ENCODE peak calls at places on chromosomes 6 and 20, in six cellular contexts. One of them, this sample, is unnamed. For H3K4me1, the result is how much of the 10 kb centered on the place peaks cover.

GRCh38 chr6:143974089-143974488 is 34.0 kb downstream of the PLAGL1 start:
- DNase-seq in H9: no peak
- DNase-seq in hepatocyte: no peak
- DNase-seq in left ventricle myocardium inferior: no peak
- DNase-seq in spleen: no peak
- DNase-seq in A549: no peak
- DNase-seq in this sample: no peak

GRCh38 chr6:139433647-139434419 is 59.4 kb upstream of the CITED2 start:
- DNase-seq in A549: no peak
- DNase-seq in H9: no peak
- DNase-seq in hepatocyte: peak
- DNase-seq in left ventricle myocardium inferior: no peak
- DNase-seq in spleen: no peak
- DNase-seq in this sample: peak

GRCh38 chr20:58716476-58717277 is 24.1 kb downstream of the NPEPL1 start:
- DNase-seq in left ventricle myocardium inferior: peak
- DNase-seq in spleen: peak
- DNase-seq in A549: no peak
- DNase-seq in H9: peak
- DNase-seq in hepatocyte: peak
- DNase-seq in this sample: no peak

GRCh38 chr20:48298851-48299484 is 513.7 kb upstream of the SULF2 start:
- DNase-seq in A549: peak
- DNase-seq in H9: no peak
- DNase-seq in spleen: no peak
- DNase-seq in left ventricle myocardium inferior: no peak
- DNase-seq in hepatocyte: peak
- DNase-seq in this sample: peak

GRCh38 chr6:89828988-89829590 is 591 bp upstream of the CASP8AP2 start:
- DNase-seq in left ventricle myocardium inferior: no peak
- DNase-seq in A549: no peak
- DNase-seq in hepatocyte: no peak
- DNase-seq in spleen: peak
- DNase-seq in H9: no peak
- DNase-seq in this sample: no peak

GRCh38 chr6:123604067-123604466 is 32.7 kb downstream of the TRDN start:
- DNase-seq in hepatocyte: no peak
- DNase-seq in left ventricle myocardium inferior: no peak
- DNase-seq in H9: no peak
- DNase-seq in spleen: no peak
- DNase-seq in A549: no peak
- DNase-seq in this sample: no peak

GRCh38 chr6:100818066-100818465 is 63.1 kb downstream of the ASCC3 start:
- DNase-seq in A549: no peak
- DNase-seq in left ventricle myocardium inferior: no peak
- DNase-seq in spleen: no peak
- DNase-seq in hepatocyte: no peak
- DNase-seq in H9: no peak
- DNase-seq in this sample: no peak

GRCh38 chr6:89375427-89375868 is 22.9 kb upstream of the UBE2J1 start:
- DNase-seq in spleen: peak
- DNase-seq in hepatocyte: peak
- DNase-seq in A549: peak
- DNase-seq in left ventricle myocardium inferior: peak
- DNase-seq in H9: peak
- DNase-seq in this sample: no peak

GRCh38 chr6:149060985-149061760 is 256.3 kb upstream of the TAB2 start:
- DNase-seq in A549: peak
- DNase-seq in H9: no peak
- DNase-seq in spleen: no peak
- DNase-seq in left ventricle myocardium inferior: no peak
- DNase-seq in hepatocyte: peak
- DNase-seq in this sample: peak

GRCh38 chr6:154615483-154616025 is 105.1 kb upstream of the CNKSR3 start:
- DNase-seq in A549: peak
- DNase-seq in hepatocyte: peak
- DNase-seq in left ventricle myocardium inferior: peak
- DNase-seq in H9: peak
- DNase-seq in spleen: no peak
- DNase-seq in this sample: peak

GRCh38 chr6:90911600-90911999 is 324.7 kb upstream of the MAP3K7 start:
- DNase-seq in A549: no peak
- DNase-seq in left ventricle myocardium inferior: no peak
- DNase-seq in hepatocyte: no peak
- DNase-seq in H9: no peak
- DNase-seq in spleen: no peak
- DNase-seq in this sample: no peak

GRCh38 chr6:82025271-82025670 is 222.3 kb downstream of the IBTK start:
- DNase-seq in A549: no peak
- DNase-seq in left ventricle myocardium inferior: no peak
- DNase-seq in hepatocyte: no peak
- DNase-seq in H9: no peak
- DNase-seq in spleen: no peak
- DNase-seq in this sample: no peak

GRCh38 chr6:136889271-136890193 is 32.6 kb upstream of the SLC35D3 start:
- DNase-seq in hepatocyte: no peak
- DNase-seq in H9: no peak
- DNase-seq in A549: peak
- DNase-seq in spleen: no peak
- DNase-seq in left ventricle myocardium inferior: no peak
- DNase-seq in this sample: no peak

GRCh38 chr6:7640607-7641577 is 50.9 kb downstream of the SNRNP48 start:
- DNase-seq in H9: no peak
- DNase-seq in left ventricle myocardium inferior: no peak
- DNase-seq in A549: peak
- DNase-seq in hepatocyte: peak
- DNase-seq in spleen: no peak
- DNase-seq in this sample: peak

GRCh38 chr6:130417951-130418350 is 52.1 kb downstream of the TMEM200A start:
- DNase-seq in spleen: no peak
- DNase-seq in A549: no peak
- DNase-seq in H9: no peak
- DNase-seq in left ventricle myocardium inferior: no peak
- DNase-seq in hepatocyte: no peak
- DNase-seq in this sample: peak

GRCh38 chr20:40636486-40636885 is 52.5 kb downstream of the MAFB start:
- DNase-seq in A549: no peak
- DNase-seq in hepatocyte: no peak
- DNase-seq in H9: no peak
- DNase-seq in spleen: no peak
- DNase-seq in left ventricle myocardium inferior: no peak
- DNase-seq in this sample: no peak

GRCh38 chr6:12245763-12246720 is 44.1 kb upstream of the EDN1 start:
- DNase-seq in hepatocyte: no peak
- DNase-seq in spleen: no peak
- DNase-seq in A549: peak
- DNase-seq in H9: no peak
- DNase-seq in left ventricle myocardium inferior: no peak
- DNase-seq in this sample: no peak

GRCh38 chr6:91713911-91714310 is 1127.0 kb upstream of the MAP3K7 start:
- DNase-seq in left ventricle myocardium inferior: no peak
- DNase-seq in H9: no peak
- DNase-seq in spleen: no peak
- DNase-seq in hepatocyte: no peak
- DNase-seq in A549: no peak
- DNase-seq in this sample: peak

GRCh38 chr6:124658053-124658452 is 304.2 kb upstream of the RNF217 start:
- DNase-seq in left ventricle myocardium inferior: no peak
- DNase-seq in spleen: no peak
- DNase-seq in hepatocyte: no peak
- DNase-seq in H9: no peak
- DNase-seq in A549: no peak
- DNase-seq in this sample: no peak

GRCh38 chr6:112177081-112177480 is 77.3 kb downstream of the LAMA4 start:
- DNase-seq in left ventricle myocardium inferior: no peak
- DNase-seq in hepatocyte: no peak
- DNase-seq in spleen: no peak
- DNase-seq in H9: no peak
- DNase-seq in A549: no peak
- DNase-seq in this sample: no peak

GRCh38 chr6:43437700-43438099 is 10.4 kb downstream of the ABCC10 start:
- DNase-seq in A549: no peak
- DNase-seq in hepatocyte: no peak
- DNase-seq in spleen: no peak
- DNase-seq in left ventricle myocardium inferior: no peak
- DNase-seq in H9: no peak
- DNase-seq in this sample: no peak
- H3K27ac ChIP-seq in A549: no peak
- H3K27ac ChIP-seq in hepatocyte: peak
- H3K27ac ChIP-seq in spleen: no peak
- H3K27ac ChIP-seq in left ventricle myocardium inferior: no peak
- H3K27ac ChIP-seq in H9: no peak
- H3K27ac ChIP-seq in this sample: no peak

GRCh38 chr6:24891004-24891403 is 44.8 kb downstream of the RIPOR2 start:
- DNase-seq in spleen: no peak
- DNase-seq in hepatocyte: no peak
- DNase-seq in H9: no peak
- DNase-seq in A549: no peak
- DNase-seq in left ventricle myocardium inferior: no peak
- DNase-seq in this sample: no peak
- H3K4me1 ChIP-seq in spleen: under half
- H3K4me1 ChIP-seq in hepatocyte: under half
- H3K4me1 ChIP-seq in H9: under half
- H3K4me1 ChIP-seq in A549: under half
- H3K4me1 ChIP-seq in left ventricle myocardium inferior: under half
- H3K4me1 ChIP-seq in this sample: under half

GRCh38 chr6:118122161-118122560 is 215.1 kb downstream of the SLC35F1 start:
- DNase-seq in left ventricle myocardium inferior: no peak
- DNase-seq in H9: no peak
- DNase-seq in spleen: no peak
- DNase-seq in A549: no peak
- DNase-seq in hepatocyte: no peak
- DNase-seq in this sample: no peak
- TF ChIP-seq CTCF in left ventricle myocardium inferior: no peak
- TF ChIP-seq CTCF in H9: no peak
- TF ChIP-seq CTCF in spleen: no peak
- TF ChIP-seq CTCF in A549: no peak
- TF ChIP-seq CTCF in hepatocyte: no peak
- TF ChIP-seq CTCF in this sample: no peak

DNA sequence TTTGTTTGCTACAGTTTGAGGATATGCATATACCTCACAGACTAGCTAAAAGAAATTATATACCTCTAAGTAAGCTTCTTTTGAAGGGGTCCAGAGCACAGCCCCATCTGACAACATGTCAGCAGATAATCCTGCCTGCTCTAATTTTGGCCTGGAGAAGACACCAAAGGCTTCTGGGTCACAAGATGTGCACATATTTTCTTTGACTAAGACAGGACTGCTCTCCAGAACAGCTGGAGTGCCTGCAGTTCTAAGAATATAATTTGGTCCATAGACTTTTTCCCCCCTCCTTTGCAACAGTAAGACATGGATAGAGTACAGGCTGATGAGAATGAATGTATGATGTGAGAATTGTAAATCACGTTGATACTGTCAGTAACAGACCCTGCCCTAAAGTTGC is 107.9 kb upstream of the KCNK16 start:
- DNase-seq in spleen: no peak
- DNase-seq in hepatocyte: no peak
- DNase-seq in H9: no peak
- DNase-seq in A549: no peak
- DNase-seq in left ventricle myocardium inferior: no peak
- DNase-seq in this sample: no peak
- H3K27ac ChIP-seq in spleen: no peak
- H3K27ac ChIP-seq in hepatocyte: peak
- H3K27ac ChIP-seq in H9: no peak
- H3K27ac ChIP-seq in A549: no peak
- H3K27ac ChIP-seq in left ventricle myocardium inferior: peak
- H3K27ac ChIP-seq in this sample: no peak

GRCh38 chr20:32559753-32560380 is 25.3 kb downstream of the NOL4L start:
- DNase-seq in left ventricle myocardium inferior: no peak
- DNase-seq in hepatocyte: no peak
- DNase-seq in H9: no peak
- DNase-seq in spleen: no peak
- DNase-seq in A549: no peak
- DNase-seq in this sample: no peak
- H3K4me1 ChIP-seq in left ventricle myocardium inferior: under half
- H3K4me1 ChIP-seq in hepatocyte: under half
- H3K4me1 ChIP-seq in H9: under half
- H3K4me1 ChIP-seq in spleen: under half
- H3K4me1 ChIP-seq in A549: under half
- H3K4me1 ChIP-seq in this sample: under half

GRCh38 chr6:160042014-160042773 is 73.3 kb downstream of the IGF2R start:
- DNase-seq in H9: no peak
- DNase-seq in hepatocyte: no peak
- DNase-seq in A549: no peak
- DNase-seq in spleen: no peak
- DNase-seq in left ventricle myocardium inferior: no peak
- DNase-seq in this sample: peak

GRCh38 chr6:160042788-160043301 is 74.0 kb downstream of the IGF2R start:
- DNase-seq in H9: no peak
- DNase-seq in left ventricle myocardium inferior: no peak
- DNase-seq in A549: no peak
- DNase-seq in hepatocyte: no peak
- DNase-seq in spleen: no peak
- DNase-seq in this sample: peak

GRCh38 chr6:160040527-160041264 is 71.8 kb downstream of the IGF2R start:
- DNase-seq in left ventricle myocardium inferior: no peak
- DNase-seq in hepatocyte: no peak
- DNase-seq in H9: no peak
- DNase-seq in spleen: no peak
- DNase-seq in A549: no peak
- DNase-seq in this sample: no peak

GRCh38 chr6:160040055-160040454 is 71.2 kb downstream of the IGF2R start:
- DNase-seq in hepatocyte: no peak
- DNase-seq in left ventricle myocardium inferior: no peak
- DNase-seq in A549: no peak
- DNase-seq in spleen: no peak
- DNase-seq in H9: no peak
- DNase-seq in this sample: no peak

GRCh38 chr6:160041608-160042007 is 72.7 kb downstream of the IGF2R start:
- DNase-seq in hepatocyte: no peak
- DNase-seq in spleen: no peak
- DNase-seq in A549: no peak
- DNase-seq in H9: no peak
- DNase-seq in left ventricle myocardium inferior: peak
- DNase-seq in this sample: peak
- TF ChIP-seq CTCF in hepatocyte: peak
- TF ChIP-seq CTCF in spleen: no peak
- TF ChIP-seq CTCF in A549: no peak
- TF ChIP-seq CTCF in H9: peak
- TF ChIP-seq CTCF in left ventricle myocardium inferior: peak
- TF ChIP-seq CTCF in this sample: peak